ENCODE peak calls at places on chromosomes 6 and 20, in ten cellular contexts. M is left ventricle myocardium inferior; T is fibroblast of lung; R is H7; C is epithelial cell of esophagus; F is bronchial epithelial cell; L is GM23248; B is endothelial cell of umbilical vein; U is sigmoid colon; H is CD8-positive, alpha-beta T cell. G is an unnamed sample.

GRCh38 chr20:61220131-61220530 is 31.9 kb upstream of the CDH4 start:
- DNase-seq in B (no peak), M (no peak), U (no peak), F (peak; percentile 4), H (no peak), R (no peak), L (no peak), T (no peak), C (peak; percentile 7), G (no peak)

GRCh38 chr6:106894978-106895702 is 79.4 kb downstream of the CD24 start:
- DNase-seq in R (no peak), U (no peak), B (peak; percentile 13), L (peak; percentile 22), M (no peak), C (peak; percentile 93), T (no peak), F (peak; percentile 94), H (no peak), G (no peak)

GRCh38 chr20:62120990-62121775 is 1.1 kb upstream of the LSM14B start:
- DNase-seq in M (no peak), R (no peak), F (peak; percentile 42), U (peak; percentile 80), C (peak; percentile 59), H (no peak), T (peak; percentile 74), L (peak; percentile 86), B (no peak), G (peak; percentile 18)

GRCh38 chr6:1286972-1287600 is 24.8 kb upstream of the FOXQ1 start:
- DNase-seq in T (peak; percentile 93), C (peak; percentile 98), L (peak; percentile 94), F (peak; percentile 100), M (no peak), H (no peak), B (no peak), U (no peak), R (no peak), G (no peak)

GRCh38 chr6:132483779-132484679 is 28.9 kb downstream of the STX7 start:
- DNase-seq in F (peak; percentile 56), B (peak; percentile 71), H (peak; percentile 50), L (peak; percentile 80), R (peak; percentile 21), U (no peak), C (peak; percentile 71), T (peak; percentile 82), M (no peak), G (peak; percentile 72)

GRCh38 chr20:62522748-62523396 is 47.1 kb upstream of the GATA5 start:
- DNase-seq in L (no peak), F (no peak), C (no peak), B (no peak), U (no peak), M (no peak), R (no peak), T (no peak), H (no peak), G (no peak)

GRCh38 chr20:33852971-33853813 is 42.0 kb downstream of the CHMP4B start:
- DNase-seq in U (no peak), L (no peak), R (no peak), B (no peak), M (no peak), F (no peak), T (no peak), C (no peak), H (peak; percentile 37), G (no peak)

GRCh38 chr6:4085329-4085695 is 6.4 kb upstream of the FAM217A start:
- DNase-seq in C (peak; percentile 47), H (no peak), F (peak; percentile 78), U (no peak), L (peak; percentile 68), T (peak; percentile 41), R (no peak), M (no peak), B (no peak), G (no peak)

GRCh38 chr20:62367136-62367482 is at the start of gene LAMA5:
- DNase-seq in B (no peak), L (peak; percentile 70), M (peak; percentile 72), H (no peak), R (peak; percentile 98), C (no peak), U (peak; percentile 86), T (no peak), F (no peak), G (peak; percentile 93)

GRCh38 chr6:9397981-9398559 is 962.7 kb upstream of the SLC35B3 start:
- DNase-seq in R (no peak), M (peak; percentile 53), T (no peak), H (no peak), L (no peak), U (no peak), B (peak; percentile 9), F (peak; percentile 93), C (peak; percentile 93), G (no peak)

GRCh38 chr6:24099181-24099580 is 26.8 kb upstream of the NRSN1 start:
- DNase-seq in M (no peak), C (no peak), T (no peak), R (no peak), B (no peak), L (no peak), H (no peak), U (no peak), F (no peak), G (no peak)

GRCh38 chr20:8568068-8568467 is 436.0 kb downstream of the PLCB1 start:
- DNase-seq in R (no peak), T (peak; percentile 34), U (no peak), H (no peak), L (peak; percentile 57), B (no peak), F (no peak), C (no peak), M (no peak), G (no peak)

GRCh38 chr6:36673882-36674281 is 4.6 kb upstream of the CDKN1A start:
- DNase-seq in C (no peak), H (no peak), F (no peak), M (no peak), B (no peak), T (no peak), L (no peak), R (no peak), U (no peak), G (no peak)

GRCh38 chr20:62699296-62699695 is 9.3 kb upstream of the NTSR1 start:
- DNase-seq in R (no peak), C (no peak), F (no peak), T (no peak), B (no peak), L (no peak), H (no peak), M (no peak), U (no peak), G (no peak)

GRCh38 chr20:22339091-22339881 is 245.1 kb downstream of the FOXA2 start:
- DNase-seq in L (peak; percentile 73), T (peak; percentile 80), C (peak; percentile 85), B (peak; percentile 64), H (peak; percentile 11), U (no peak), M (no peak), R (peak; percentile 42), F (peak; percentile 77), G (peak; percentile 87)

GRCh38 chr6:112443118-112443641 is 96.0 kb downstream of the RFPL4B start:
- DNase-seq in H (no peak), L (peak; percentile 10), C (no peak), U (no peak), F (no peak), T (peak; percentile 66), B (no peak), R (no peak), M (no peak), G (peak; percentile 59)

GRCh38 chr6:37587776-37588744 is 88.4 kb upstream of the CCDC167 start:
- DNase-seq in U (no peak), C (no peak), M (no peak), R (peak; percentile 83), F (no peak), T (no peak), B (no peak), L (no peak), H (no peak), G (peak; percentile 56)

GRCh38 chr6:54697423-54697822 is 149.1 kb upstream of the FAM83B start:
- DNase-seq in H (no peak), U (no peak), M (no peak), L (peak; percentile 12), F (peak; percentile 53), R (no peak), C (peak; percentile 60), B (no peak), T (peak; percentile 59), G (no peak)

GRCh38 chr6:149342525-149342924 is 25.0 kb downstream of the TAB2 start:
- DNase-seq in F (no peak), R (no peak), U (no peak), C (no peak), H (no peak), T (no peak), B (no peak), M (no peak), L (no peak), G (no peak)
- H3K4me3 ChIP-seq in F (no peak overlapping the region), R (no peak overlapping the region), U (no peak overlapping the region), C (no peak overlapping the region), H (no peak overlapping the region), T (no peak overlapping the region), B (no peak overlapping the region), M (no peak overlapping the region), L (no peak overlapping the region), G (no peak overlapping the region)

DNA sequence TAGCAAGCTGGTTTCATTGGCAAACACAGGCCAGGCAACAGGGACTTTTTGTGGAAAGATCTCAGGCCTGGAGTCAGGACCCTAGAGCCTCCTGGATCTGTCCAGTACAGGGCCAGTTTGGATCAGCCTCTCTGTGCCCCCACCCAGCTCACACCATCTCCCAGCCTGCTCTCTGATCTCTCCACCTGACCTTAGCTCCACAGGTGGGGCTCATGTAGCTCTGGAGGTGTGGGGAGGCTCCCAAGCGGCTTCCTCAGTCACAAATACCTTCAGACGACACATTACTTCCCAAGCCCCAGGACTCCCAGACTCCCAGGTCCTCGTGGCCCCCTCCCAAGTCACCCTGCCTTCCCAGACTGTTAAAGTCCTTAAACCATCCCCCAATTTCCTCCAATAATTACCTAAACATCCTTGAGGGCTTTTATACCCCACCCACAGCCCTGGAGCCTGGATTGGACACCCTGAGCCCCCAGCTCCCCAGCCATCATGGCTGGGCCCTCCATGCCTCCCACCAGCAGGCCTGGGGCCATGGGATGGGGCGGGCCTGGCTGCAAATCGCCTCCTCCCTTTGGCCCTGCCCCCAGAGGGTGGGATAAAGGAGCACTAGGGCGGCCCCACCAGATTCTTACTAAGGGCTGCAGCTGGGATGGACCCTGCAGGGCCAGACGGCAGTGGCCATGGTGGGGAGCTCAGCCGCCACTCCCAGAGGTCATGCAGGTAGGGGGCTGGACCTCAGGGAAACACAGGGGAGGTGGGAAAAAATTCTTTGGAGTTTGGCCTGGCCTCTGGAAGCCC is 15.9 kb upstream of the FANCE start:
- DNase-seq in B (no peak), U (no peak), M (no peak), H (no peak), R (peak; percentile 83), C (no peak), L (no peak), T (no peak), F (no peak), G (no peak)
- H3K4me3 ChIP-seq in B (no peak overlapping the region), U (no peak overlapping the region), M (no peak overlapping the region), H (no peak overlapping the region), R (no peak overlapping the region), C (no peak overlapping the region), L (no peak overlapping the region), T (no peak overlapping the region), F (no peak overlapping the region), G (no peak overlapping the region)

GRCh38 chr6:90890681-90891337 is 303.9 kb upstream of the MAP3K7 start:
- DNase-seq in F (peak; percentile 22), R (peak; percentile 35), T (no peak), B (no peak), U (no peak), L (no peak), M (no peak), H (no peak), C (no peak), G (peak; percentile 51)
- H3K4me3 ChIP-seq in F (no peak overlapping the region), R (no peak overlapping the region), T (no peak overlapping the region), B (no peak overlapping the region), U (no peak overlapping the region), L (no peak overlapping the region), M (no peak overlapping the region), H (no peak overlapping the region), C (no peak overlapping the region), G (no peak overlapping the region)

GRCh38 chr6:90463359-90463758 is 123.5 kb downstream of the MAP3K7 start:
- DNase-seq in M (no peak), R (no peak), H (peak; percentile 24), L (no peak), T (no peak), F (no peak), U (no peak), B (no peak), C (no peak), G (no peak)
- H3K4me3 ChIP-seq in M (no peak overlapping the region), R (no peak overlapping the region), H (no peak overlapping the region), L (no peak overlapping the region), T (no peak overlapping the region), F (no peak overlapping the region), U (no peak overlapping the region), B (no peak overlapping the region), C (no peak overlapping the region), G (no peak overlapping the region)

G was measured in neural progenitor cell.